ENCODE peak calls at places on chromosomes 6 and 20, in six cellular contexts. Q is heart right ventricle, I is mesothelial cell of epicardium, D is testis, N is ovary, E is neural progenitor cell. A is an unnamed sample.

GRCh38 chr6:24126586-24127192 is 674 bp downstream of the NRSN1 start:
- DNase-seq in Q (no peak), I (peak; percentile 79), D (peak; percentile 50), N (no peak), E (peak; percentile 91), A (peak; percentile 80)

GRCh38 chr6:37396571-37397185 is 36.3 kb upstream of the CMTR1 start:
- DNase-seq in Q (no peak), I (no peak), D (peak; percentile 34), N (no peak), E (no peak), A (no peak)

GRCh38 chr6:42441661-42442081 is 10.1 kb downstream of the TRERF1 start:
- DNase-seq in Q (no peak), I (no peak), D (no peak), N (no peak), E (peak; percentile 78), A (no peak)

GRCh38 chr6:38833320-38833719 is 118.2 kb downstream of the DNAH8 start:
- DNase-seq in Q (no peak), I (no peak), D (no peak), N (no peak), E (no peak), A (no peak)

GRCh38 chr6:155030148-155030720 is 35.1 kb downstream of the TIAM2 start:
- DNase-seq in Q (no peak), I (no peak), D (no peak), N (no peak), E (no peak), A (no peak)

GRCh38 chr6:151325075-151326050 is 66.0 kb downstream of the ZBTB2 start:
- DNase-seq in Q (peak; percentile 61), I (no peak), D (peak; percentile 87), N (peak; percentile 86), E (peak; percentile 68), A (peak; percentile 60)

GRCh38 chr6:167953551-167953950 is 43.9 kb upstream of the KIF25 start:
- DNase-seq in Q (no peak), I (no peak), D (no peak), N (no peak), E (no peak), A (no peak)

GRCh38 chr20:59022754-59023153 is 3.5 kb downstream of the TUBB1 start:
- DNase-seq in Q (no peak), I (no peak), D (peak; percentile 9), N (no peak), E (no peak), A (no peak)

GRCh38 chr20:4491643-4492042 is 230.1 kb upstream of the PRND start:
- DNase-seq in Q (no peak), I (no peak), D (no peak), N (no peak), E (no peak), A (no peak)

GRCh38 chr20:1319051-1319450 is 9.9 kb downstream of the SDCBP2 start:
- DNase-seq in Q (no peak), I (no peak), D (no peak), N (no peak), E (no peak), A (no peak)

GRCh38 chr20:35005463-35005961 is 49.8 kb downstream of the MYH7B start:
- DNase-seq in Q (no peak), I (no peak), D (peak; percentile 5), N (peak; percentile 10), E (no peak), A (no peak)

GRCh38 chr6:30782425-30783014 is 38.2 kb upstream of the IER3 start:
- DNase-seq in Q (no peak), I (no peak), D (no peak), N (no peak), E (no peak), A (no peak)

GRCh38 chr6:137111296-137112066 is 62.0 kb downstream of the IL22RA2 start:
- DNase-seq in Q (no peak), I (no peak), D (no peak), N (no peak), E (no peak), A (no peak)

GRCh38 chr6:139713416-139713815 is 339.0 kb upstream of the CITED2 start:
- DNase-seq in Q (no peak), I (no peak), D (no peak), N (no peak), E (no peak), A (no peak)

GRCh38 chr20:25546048-25546447 is 39.3 kb downstream of the NINL start:
- DNase-seq in Q (no peak), I (no peak), D (no peak), N (no peak), E (no peak), A (no peak)

DNA sequence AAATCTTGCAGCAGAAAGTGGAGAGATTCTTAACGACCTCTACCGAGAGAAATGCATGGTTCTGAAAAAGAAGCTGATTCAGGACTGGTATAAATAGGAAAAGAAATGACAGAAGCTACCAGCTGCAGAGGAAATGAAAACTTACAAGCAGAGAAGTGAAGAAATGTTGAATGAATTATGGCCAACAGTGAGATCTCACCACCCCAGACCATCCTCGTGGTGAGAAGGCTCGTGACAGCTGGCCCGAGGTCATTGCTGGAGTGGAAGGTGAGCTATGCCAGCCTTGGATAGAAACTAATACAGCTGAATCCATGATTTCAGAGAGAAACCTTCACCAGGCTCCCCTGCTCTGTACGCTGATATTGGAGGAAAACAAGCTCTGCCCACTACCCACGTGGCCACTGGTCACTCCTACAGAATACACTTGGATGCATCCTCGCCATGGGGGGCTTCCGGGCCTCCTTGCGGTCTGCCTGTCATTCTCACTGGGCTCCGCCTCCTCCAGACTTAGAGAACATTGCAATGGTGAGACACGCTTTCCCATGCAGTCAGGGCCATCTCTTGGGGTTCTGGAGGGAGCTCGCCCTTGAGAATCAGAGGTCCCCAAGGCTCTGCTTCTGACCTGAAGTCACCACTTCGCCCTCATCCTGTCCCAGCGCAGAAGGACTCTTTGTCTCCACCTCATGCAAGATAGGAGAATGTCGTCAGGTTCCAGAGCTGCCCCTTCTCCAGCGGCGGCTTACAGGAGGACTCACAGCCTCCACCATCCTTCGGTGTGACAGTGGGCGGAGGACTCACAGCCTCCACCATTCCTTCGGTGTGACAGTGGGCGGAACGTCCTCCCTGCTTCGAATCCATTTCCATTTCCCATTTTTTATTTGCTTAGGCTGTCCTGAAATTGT is 10.6 kb upstream of the TUBB2B start:
- DNase-seq in Q (no peak), I (peak; percentile 11), D (no peak), N (no peak), E (no peak), A (no peak)
- TF ChIP-seq CTCF in Q (no peak), I (no peak), D (no peak), N (no peak), E (no peak), A (no peak)

DNA sequence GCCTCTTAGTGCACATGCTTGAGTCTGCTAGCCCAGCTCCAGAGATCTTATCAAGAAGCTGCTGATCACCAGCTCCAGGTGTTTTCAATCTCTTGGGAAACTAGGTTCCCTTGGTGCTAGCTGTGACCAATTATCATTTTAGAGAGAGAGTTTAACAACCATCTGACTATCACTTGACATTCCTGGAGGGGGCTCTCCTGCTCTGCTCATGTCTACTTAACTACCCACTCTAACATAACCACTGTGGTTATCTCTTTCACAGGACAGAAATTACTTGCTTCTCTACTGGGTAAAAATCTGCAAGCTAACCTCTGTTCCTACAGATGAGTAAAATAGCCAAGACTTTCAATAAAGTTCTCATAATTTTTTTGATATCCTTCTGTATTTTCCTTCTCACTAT is 823.4 kb upstream of the GJE1 start:
- DNase-seq in Q (no peak), I (no peak), D (no peak), N (no peak), E (no peak), A (no peak)
- TF ChIP-seq CTCF in Q (peak; percentile 16), I (no peak), D (no peak), N (no peak), E (peak; percentile 12), A (no peak)

DNA sequence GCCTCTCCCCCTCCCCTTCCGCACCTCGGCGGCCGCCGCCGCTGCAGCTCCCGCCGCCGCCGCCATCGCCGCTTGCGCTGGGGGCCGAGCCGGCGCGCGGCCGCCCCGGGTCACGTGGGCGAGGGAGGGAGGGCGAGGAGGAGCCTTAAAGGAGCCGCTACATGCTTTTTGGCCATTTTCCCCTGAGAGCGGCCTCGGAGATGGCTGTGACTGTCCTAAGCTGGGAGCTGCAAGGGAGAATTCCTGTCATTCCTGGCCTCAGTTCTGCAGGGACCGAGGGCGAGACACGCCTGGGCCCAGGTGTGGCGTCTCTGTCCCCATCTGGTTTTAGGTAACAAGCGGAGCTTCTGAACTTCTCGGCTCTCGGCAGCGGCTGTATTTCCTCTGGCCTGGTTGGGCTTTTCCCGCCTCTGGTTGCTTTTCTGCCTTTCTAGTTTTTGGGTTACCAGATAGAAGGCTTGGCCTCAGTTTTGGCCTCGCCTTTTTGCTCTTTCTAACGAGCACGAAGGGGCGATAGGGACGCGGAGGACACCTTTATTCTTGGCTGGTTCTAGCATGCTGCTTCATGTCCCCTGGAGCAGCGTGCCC is at the start of gene EHMT2:
- DNase-seq in Q (peak; percentile 85), I (peak; percentile 88), D (peak; percentile 89), N (peak; percentile 85), E (peak; percentile 96), A (peak; percentile 87)
- TF ChIP-seq CTCF in Q (no peak), I (no peak), D (peak; percentile 59), N (no peak), E (no peak), A (no peak)

GRCh38 chr20:14947536-14947935 is 610.1 kb upstream of the FLRT3 start:
- DNase-seq in Q (no peak), I (no peak), D (no peak), N (no peak), E (no peak), A (no peak)

GRCh38 chr20:14950633-14951032 is 613.2 kb upstream of the FLRT3 start:
- DNase-seq in Q (no peak), I (no peak), D (no peak), N (no peak), E (no peak), A (no peak)

GRCh38 chr20:14951707-14952106 is 614.3 kb upstream of the FLRT3 start:
- DNase-seq in Q (no peak), I (no peak), D (no peak), N (no peak), E (no peak), A (no peak)

GRCh38 chr20:14951105-14951504 is 613.7 kb upstream of the FLRT3 start:
- DNase-seq in Q (no peak), I (no peak), D (no peak), N (no peak), E (no peak), A (no peak)

GRCh38 chr20:14948416-14948815 is 611.0 kb upstream of the FLRT3 start:
- DNase-seq in Q (no peak), I (no peak), D (peak; percentile 40), N (no peak), E (peak; percentile 31), A (no peak)
- TF ChIP-seq CTCF in Q (no peak), I (no peak), D (no peak), N (no peak), E (peak; percentile 46), A (no peak)

GRCh38 chr6:43456737-43457126 is 1.4 kb upstream of the DLK2 start:
- DNase-seq in Q (no peak), I (no peak), D (no peak), N (no peak), E (no peak), A (no peak)

GRCh38 chr6:43459535-43459934 is 4.2 kb upstream of the DLK2 start:
- DNase-seq in Q (no peak), I (no peak), D (no peak), N (no peak), E (no peak), A (no peak)

GRCh38 chr6:43460032-43460431 is 4.7 kb upstream of the DLK2 start:
- DNase-seq in Q (no peak), I (no peak), D (no peak), N (no peak), E (no peak), A (no peak)

GRCh38 chr6:43455034-43455747 is at the start of gene DLK2:
- DNase-seq in Q (no peak), I (peak; percentile 50), D (no peak), N (no peak), E (peak; percentile 67), A (peak; percentile 52)

GRCh38 chr6:43457643-43458042 is 2.3 kb upstream of the DLK2 start:
- DNase-seq in Q (no peak), I (no peak), D (no peak), N (no peak), E (no peak), A (no peak)
- TF ChIP-seq CTCF in Q (no peak), I (no peak), D (no peak), N (no peak), E (peak; percentile 16), A (no peak)